ENCODE peak calls at places on chromosomes 2 and 18, in six cellular contexts. K is A549, D is GM12878, O is K562, U is endothelial cell of umbilical vein, J is HepG2. V is an unnamed sample.

GRCh38 chr2:155310589-155310988 is 612.1 kb downstream of the KCNJ3 start:
- DNase-seq in K (peak), D (no peak), O (no peak), U (peak), J (peak), V (peak)

GRCh38 chr18:61414116-61414515 is 80.9 kb downstream of the CDH20 start:
- DNase-seq in K (no peak), D (no peak), O (no peak), U (no peak), J (no peak), V (no peak)

GRCh38 chr2:190627881-190628412 is 20.9 kb upstream of the NAB1 start:
- DNase-seq in K (no peak), D (no peak), O (no peak), U (peak), J (no peak), V (peak)

GRCh38 chr18:46042571-46043123 is 29.4 kb downstream of the PSTPIP2 start:
- DNase-seq in K (no peak), D (no peak), O (no peak), U (no peak), J (no peak), V (peak)

GRCh38 chr2:17995594-17995993 is 117.1 kb downstream of the KCNS3 start:
- DNase-seq in K (no peak), D (no peak), O (no peak), U (no peak), J (no peak), V (no peak)

GRCh38 chr2:225192869-225193268 is 150.6 kb upstream of the DOCK10 start:
- DNase-seq in K (no peak), D (no peak), O (no peak), U (no peak), J (no peak), V (no peak)

GRCh38 chr2:16952805-16953204 is 287.2 kb upstream of the CYRIA start:
- DNase-seq in K (no peak), D (no peak), O (no peak), U (no peak), J (no peak), V (no peak)

GRCh38 chr2:3785220-3785889 is 82.0 kb downstream of the DCDC2C start:
- DNase-seq in K (peak), D (no peak), O (no peak), U (no peak), J (no peak), V (no peak)

GRCh38 chr2:196123679-196124373 is 47.6 kb downstream of the STK17B start:
- DNase-seq in K (no peak), D (no peak), O (peak), U (peak), J (no peak), V (no peak)

GRCh38 chr2:120476141-120476540 is 130.2 kb downstream of the INHBB start:
- DNase-seq in K (no peak), D (no peak), O (no peak), U (no peak), J (no peak), V (no peak)

GRCh38 chr2:18516112-18516511 is 44.3 kb downstream of the RDH14 start:
- DNase-seq in K (no peak), D (no peak), O (no peak), U (no peak), J (no peak), V (no peak)

GRCh38 chr2:3606370-3607124 is 11.6 kb downstream of the COLEC11 start:
- DNase-seq in K (no peak), D (no peak), O (no peak), U (no peak), J (no peak), V (no peak)

GRCh38 chr2:120317180-120317533 is 28.8 kb upstream of the INHBB start:
- DNase-seq in K (no peak), D (no peak), O (no peak), U (no peak), J (no peak), V (no peak)

GRCh38 chr18:44668280-44668975 is 12.3 kb upstream of the SETBP1 start:
- DNase-seq in K (no peak), D (no peak), O (no peak), U (no peak), J (no peak), V (no peak)

GRCh38 chr2:232647261-232647660 is 13.9 kb downstream of the EFHD1 start:
- DNase-seq in K (no peak), D (no peak), O (no peak), U (no peak), J (no peak), V (no peak)

GRCh38 chr18:9698497-9698896 is 9.6 kb upstream of the RAB31 start:
- DNase-seq in K (no peak), D (no peak), O (no peak), U (no peak), J (no peak), V (no peak)
- TF ChIP-seq POLR2A in K (no peak), D (no peak), O (no peak), U (no peak), J (no peak), V (no peak)

DNA sequence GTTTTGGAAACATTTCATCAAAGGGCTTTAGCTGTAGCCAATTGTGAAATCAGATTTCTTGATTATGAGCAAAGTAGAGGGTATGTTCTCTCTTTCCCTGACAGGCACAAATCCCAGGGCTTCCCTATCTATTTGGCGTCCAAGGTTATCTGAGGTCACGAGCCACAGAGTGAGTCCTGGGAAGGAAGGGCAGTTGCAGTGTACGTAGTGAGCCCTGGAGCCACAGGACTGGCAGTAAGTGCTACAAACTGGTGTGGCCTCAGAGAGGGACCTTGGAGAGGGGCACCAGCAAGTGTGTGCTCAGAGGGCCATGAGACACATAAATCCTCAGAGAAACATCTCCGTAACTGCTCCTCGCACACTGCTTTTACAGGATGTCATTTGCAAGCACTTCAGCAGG is 115.6 kb upstream of the SH3BP4 start:
- DNase-seq in K (no peak), D (no peak), O (no peak), U (no peak), J (peak), V (no peak)
- TF ChIP-seq MYC in K (no peak), D (no peak), O (no peak), U (no peak), J (no peak), V (no peak)

GRCh38 chr2:240569998-240570530 is 1.8 kb downstream of the RNPEPL1 start:
- DNase-seq in K (no peak), D (no peak), O (no peak), U (no peak), J (no peak), V (no peak)
- H3K4me3 ChIP-seq in K (peak), D (peak), O (no peak), U (no peak), J (no peak), V (no peak)

DNA sequence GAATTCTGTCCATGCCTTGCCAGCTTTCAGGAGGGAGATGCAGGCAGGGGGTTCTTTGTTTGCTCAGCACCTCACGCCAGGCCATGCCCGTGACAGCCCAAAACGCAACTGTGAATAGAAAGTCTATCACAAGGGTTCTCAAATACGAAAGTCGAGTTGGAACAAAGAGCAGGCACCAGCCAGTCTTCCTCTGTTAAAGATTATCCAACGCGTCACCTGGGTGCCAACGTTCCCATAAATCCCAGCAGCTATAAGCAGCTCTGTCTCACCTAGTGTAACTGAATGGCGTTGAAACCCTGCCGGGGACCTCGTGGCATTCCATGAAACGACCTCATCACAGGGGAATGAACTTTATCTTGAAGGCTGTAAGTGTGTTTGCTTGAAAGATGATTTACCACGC is 84.8 kb upstream of the GATA6 start:
- DNase-seq in K (no peak), D (no peak), O (no peak), U (no peak), J (peak), V (no peak)
- TF ChIP-seq POLR2A in K (no peak), D (no peak), O (no peak), U (no peak), J (no peak), V (no peak)

GRCh38 chr18:54774423-54774822 is 53.9 kb upstream of the RAB27B start:
- DNase-seq in K (no peak), D (no peak), O (no peak), U (no peak), J (no peak), V (no peak)
- TF ChIP-seq MYC in K (no peak), D (no peak), O (no peak), U (no peak), J (no peak), V (no peak)

GRCh38 chr2:238786379-238786778 is 61.5 kb upstream of the TWIST2 start:
- DNase-seq in K (no peak), D (no peak), O (no peak), U (no peak), J (no peak), V (no peak)
- H3K4me3 ChIP-seq in K (no peak), D (no peak), O (no peak), U (no peak), J (no peak), V (no peak)

GRCh38 chr2:11399113-11399762 is 54.8 kb upstream of the ROCK2 start:
- DNase-seq in K (no peak), D (no peak), O (no peak), U (no peak), J (no peak), V (no peak)

GRCh38 chr2:11397513-11397912 is 53.1 kb upstream of the ROCK2 start:
- DNase-seq in K (no peak), D (no peak), O (no peak), U (no peak), J (no peak), V (no peak)

GRCh38 chr2:11397046-11397445 is 52.6 kb upstream of the ROCK2 start:
- DNase-seq in K (no peak), D (no peak), O (no peak), U (no peak), J (no peak), V (no peak)

GRCh38 chr2:11396690-11396985 is 52.2 kb upstream of the ROCK2 start:
- DNase-seq in K (no peak), D (no peak), O (no peak), U (no peak), J (no peak), V (no peak)

GRCh38 chr2:11398710-11399109 is 54.3 kb upstream of the ROCK2 start:
- DNase-seq in K (no peak), D (no peak), O (no peak), U (no peak), J (no peak), V (no peak)
- TF ChIP-seq POLR2A in K (no peak), D (no peak), O (no peak), U (no peak), J (no peak), V (no peak)

GRCh38 chr2:38600242-38600891 is 2.4 kb downstream of the HNRNPLL start:
- DNase-seq in K (no peak), D (no peak), O (no peak), U (peak), J (peak), V (peak)
- TF ChIP-seq MYC in K (no peak), D (no peak), O (no peak), U (no peak), J (no peak), V (no peak)

GRCh38 chr18:75454022-75454795 is 26.7 kb upstream of the SMIM21 start:
- DNase-seq in K (no peak), D (no peak), O (no peak), U (no peak), J (no peak), V (no peak)

GRCh38 chr18:75455249-75456183 is 28.0 kb upstream of the SMIM21 start:
- DNase-seq in K (no peak), D (no peak), O (no peak), U (peak), J (no peak), V (no peak)

GRCh38 chr18:75456277-75456676 is 28.8 kb upstream of the SMIM21 start:
- DNase-seq in K (no peak), D (no peak), O (no peak), U (no peak), J (no peak), V (no peak)
- H3K4me3 ChIP-seq in K (no peak), D (no peak), O (no peak), U (no peak), J (no peak), V (no peak)

GRCh38 chr2:44748-45341 is 1.5 kb downstream of the FAM110C start:
- DNase-seq in K (no peak), D (no peak), O (no peak), U (no peak), J (no peak), V (no peak)
- TF ChIP-seq POLR2A in K (no peak), D (no peak), O (no peak), U (no peak), J (no peak), V (no peak)

V was measured in NB4.